ENCODE peak calls at places on chromosomes 1 and 21, in nine cellular contexts. Y is fibroblast of mammary gland, A is brain microvascular endothelial cell, R is GM20000, I is MCF 10A, U is body of pancreas, V is esophagus squamous epithelium, F is testis, D is endothelial cell. K is an unnamed sample.

GRCh38 chr1:240973875-240974274 is 361.9 kb upstream of the GREM2 start:
- DNase-seq in D (no peak), V (no peak), U (no peak), F (no peak), R (no peak), I (no peak), Y (no peak), A (no peak), K (no peak)

GRCh38 chr1:94721240-94721639 is 98.9 kb upstream of the SLC44A3 start:
- DNase-seq in D (no peak), F (no peak), I (no peak), U (peak), R (peak), Y (no peak), A (no peak), V (no peak), K (no peak)

GRCh38 chr1:79161077-79161476 is 154.5 kb upstream of the ADGRL4 start:
- DNase-seq in D (no peak), I (peak), Y (peak), R (no peak), F (no peak), V (no peak), U (no peak), A (peak), K (no peak)

GRCh38 chr1:219792337-219793021 is 135.9 kb downstream of the SLC30A10 start:
- DNase-seq in A (peak), I (no peak), Y (peak), F (no peak), R (no peak), U (no peak), V (no peak), D (no peak), K (no peak)

GRCh38 chr1:206753141-206753540 is 17.4 kb upstream of the IL19 start:
- DNase-seq in I (peak), R (no peak), F (no peak), A (peak), V (no peak), U (no peak), Y (peak), D (no peak), K (no peak)

GRCh38 chr1:7975212-7975865 is 13.8 kb downstream of the PARK7 start:
- DNase-seq in D (peak), R (peak), Y (peak), U (peak), I (peak), F (peak), A (peak), V (no peak), K (peak)

GRCh38 chr1:89877756-89878155 is 56.9 kb downstream of the LRRC8D start:
- DNase-seq in A (no peak), V (no peak), D (no peak), Y (no peak), R (no peak), I (no peak), U (no peak), F (no peak), K (no peak)

GRCh38 chr21:38434913-38435533 is 63.3 kb downstream of the ERG start:
- DNase-seq in Y (peak), U (no peak), A (peak), F (no peak), R (no peak), D (no peak), V (no peak), I (peak), K (no peak)

GRCh38 chr1:170929835-170930554 is 5.3 kb upstream of the MROH9 start:
- DNase-seq in A (peak), F (peak), V (no peak), I (peak), U (peak), Y (peak), R (peak), D (peak), K (no peak)

GRCh38 chr21:34639882-34640788 is 25.2 kb upstream of the RCAN1 start:
- DNase-seq in I (no peak), U (no peak), R (peak), Y (peak), F (no peak), A (no peak), D (no peak), V (no peak), K (no peak)

GRCh38 chr1:94617139-94617805 is 75.7 kb upstream of the F3 start:
- DNase-seq in V (no peak), D (no peak), R (no peak), A (peak), Y (peak), F (no peak), U (no peak), I (peak), K (no peak)

GRCh38 chr21:44568667-44569556 is 4.6 kb upstream of the KRTAP10-4 start:
- DNase-seq in D (no peak), I (no peak), A (no peak), U (no peak), R (no peak), V (no peak), Y (no peak), F (no peak), K (no peak)

GRCh38 chr1:25245809-25246599 is 1.2 kb downstream of the RSRP1 start:
- DNase-seq in R (no peak), D (no peak), F (no peak), V (no peak), I (peak), U (no peak), Y (peak), A (no peak), K (no peak)

GRCh38 chr1:25247024-25247828 is at the start of gene RSRP1:
- DNase-seq in D (peak), I (peak), V (peak), R (peak), A (peak), F (peak), U (peak), Y (peak), K (peak)

GRCh38 chr1:25245393-25245792 is 1.9 kb downstream of the RSRP1 start:
- DNase-seq in V (no peak), F (no peak), A (no peak), D (no peak), Y (no peak), U (no peak), I (no peak), R (no peak), K (no peak)

GRCh38 chr1:25246600-25247023 is 642 bp downstream of the RSRP1 start:
- DNase-seq in I (no peak), A (no peak), D (no peak), R (no peak), Y (no peak), V (no peak), F (peak), U (peak), K (no peak)

GRCh38 chr1:25247829-25248754 is 838 bp upstream of the RSRP1 start:
- DNase-seq in F (no peak), Y (no peak), D (no peak), R (no peak), V (no peak), A (no peak), I (no peak), U (no peak), K (no peak)
- TF ChIP-seq CTCF in F (no peak), Y (no peak), D (no peak), R (no peak), V (no peak), A (peak), I (no peak), U (peak), K (no peak)

DNA sequence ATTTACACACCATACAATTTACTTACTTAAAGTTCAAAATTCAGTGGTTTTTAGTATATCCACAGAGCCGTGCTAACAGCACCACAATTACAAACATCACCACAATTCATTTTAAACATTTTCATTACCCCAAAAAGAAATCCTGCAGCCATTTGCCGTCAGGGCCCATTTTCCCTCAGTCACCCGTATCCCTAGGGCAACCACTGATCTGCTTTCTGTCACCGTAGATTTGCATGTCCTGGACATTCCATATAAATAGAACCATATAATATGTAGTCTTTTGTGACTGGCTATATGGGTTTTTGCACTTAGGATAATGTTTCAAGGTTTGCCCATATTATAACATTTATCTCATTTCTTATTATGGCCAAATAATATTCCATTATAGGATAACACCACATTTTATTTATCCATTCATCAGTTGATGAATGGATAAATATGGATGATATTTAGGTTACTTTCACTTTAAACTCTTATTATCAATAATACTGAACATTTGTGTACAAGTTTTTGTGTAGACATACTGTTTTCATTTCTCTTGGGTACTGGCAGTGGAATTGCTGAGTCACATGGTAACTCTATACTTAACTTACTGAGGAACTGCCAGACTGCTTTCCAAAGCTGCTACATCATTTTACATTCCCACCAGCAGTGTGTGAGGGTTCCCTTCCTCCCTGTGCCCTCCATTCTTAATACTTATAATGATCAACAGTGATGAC is 68.9 kb downstream of the ST3GAL3 start:
- DNase-seq in U (no peak), D (no peak), R (no peak), I (peak), Y (peak), A (peak), V (no peak), F (no peak), K (no peak)
- TF ChIP-seq CTCF in U (no peak), D (no peak), R (no peak), I (no peak), Y (peak), A (peak), V (no peak), F (no peak), K (no peak)

GRCh38 chr1:113929750-113930498 is 800 bp downstream of the HIPK1 start:
- DNase-seq in F (peak), U (peak), R (peak), I (peak), Y (no peak), A (peak), D (peak), V (no peak), K (no peak)
- TF ChIP-seq CTCF in F (no peak), U (peak), R (peak), I (peak), Y (no peak), A (no peak), D (no peak), V (no peak), K (no peak)

GRCh38 chr1:110148961-110149360 is 1.3 kb upstream of the SLC6A17 start:
- DNase-seq in D (no peak), I (no peak), U (no peak), A (no peak), Y (peak), F (no peak), V (no peak), R (no peak), K (no peak)
- TF ChIP-seq CTCF in D (peak), I (peak), U (no peak), A (peak), Y (peak), F (no peak), V (no peak), R (peak), K (no peak)

GRCh38 chr1:242651817-242652216 is 127.3 kb upstream of the PLD5 start:
- DNase-seq in I (peak), F (no peak), A (no peak), Y (no peak), U (no peak), D (peak), V (no peak), R (no peak), K (no peak)
- TF ChIP-seq CTCF in I (peak), F (no peak), A (no peak), Y (no peak), U (no peak), D (peak), V (no peak), R (peak), K (no peak)

GRCh38 chr1:185721553-185721952 is 12.6 kb upstream of the HMCN1 start:
- DNase-seq in F (no peak), Y (no peak), V (no peak), D (no peak), I (no peak), A (no peak), R (no peak), U (no peak), K (no peak)

GRCh38 chr1:185716095-185716494 is 18.1 kb upstream of the HMCN1 start:
- DNase-seq in R (no peak), A (no peak), Y (no peak), V (no peak), F (no peak), D (no peak), U (no peak), I (no peak), K (no peak)

GRCh38 chr1:185719021-185719420 is 15.2 kb upstream of the HMCN1 start:
- DNase-seq in F (peak), U (peak), V (no peak), Y (peak), I (peak), R (no peak), A (peak), D (peak), K (no peak)

GRCh38 chr1:185720633-185721272 is 13.4 kb upstream of the HMCN1 start:
- DNase-seq in I (peak), A (peak), R (no peak), D (no peak), V (no peak), U (no peak), F (no peak), Y (peak), K (no peak)
- TF ChIP-seq CTCF in I (peak), A (peak), R (peak), D (peak), V (no peak), U (peak), F (peak), Y (peak), K (no peak)

DNA sequence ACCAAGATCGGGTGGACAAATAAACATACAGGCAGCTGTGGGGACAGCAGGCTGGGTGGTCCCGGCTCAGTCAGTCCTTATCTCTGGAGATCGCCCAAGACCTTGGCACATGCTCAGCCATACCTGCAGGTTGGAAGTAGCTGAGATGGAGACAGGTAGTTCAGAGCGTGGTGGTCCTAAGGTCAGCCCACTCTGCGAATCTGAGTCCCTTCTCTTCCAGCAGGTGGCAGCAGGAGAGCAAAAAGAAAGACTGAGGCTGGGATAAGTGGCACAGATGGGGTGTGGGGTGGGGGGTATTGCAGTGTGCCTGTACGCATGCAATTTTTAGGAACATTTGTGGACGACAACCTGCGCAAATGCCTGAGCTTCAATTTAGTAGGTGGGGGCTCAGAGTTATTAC is 104.9 kb downstream of the TENT5C start:
- DNase-seq in I (peak), V (no peak), Y (peak), A (no peak), D (no peak), F (no peak), U (no peak), R (no peak), K (no peak)
- TF ChIP-seq CTCF in I (no peak), V (no peak), Y (peak), A (peak), D (peak), F (no peak), U (peak), R (peak), K (no peak)

GRCh38 chr1:25624604-25625003 is 8.0 kb downstream of the MAN1C1 start:
- DNase-seq in A (no peak), F (no peak), R (no peak), I (no peak), V (no peak), Y (no peak), U (no peak), D (no peak), K (no peak)

GRCh38 chr1:25626018-25626417 is 9.4 kb downstream of the MAN1C1 start:
- DNase-seq in Y (no peak), D (no peak), U (no peak), R (no peak), A (no peak), V (no peak), F (no peak), I (no peak), K (no peak)

GRCh38 chr1:25631750-25632495 is 15.3 kb downstream of the MAN1C1 start:
- DNase-seq in F (no peak), Y (no peak), D (no peak), V (no peak), R (no peak), I (no peak), U (no peak), A (no peak), K (no peak)

GRCh38 chr1:25629836-25630235 is 13.2 kb downstream of the MAN1C1 start:
- DNase-seq in R (no peak), Y (no peak), I (no peak), U (no peak), D (no peak), V (no peak), F (no peak), A (no peak), K (no peak)

GRCh38 chr1:25628741-25629421 is 12.3 kb downstream of the MAN1C1 start:
- DNase-seq in R (no peak), I (no peak), A (no peak), V (no peak), D (no peak), U (no peak), F (no peak), Y (no peak), K (no peak)
- TF ChIP-seq CTCF in R (no peak), I (no peak), A (no peak), V (no peak), D (no peak), U (no peak), F (no peak), Y (no peak), K (no peak)

GRCh38 chr1:197837911-197838310 is 62.6 kb upstream of the DENND1B start:
- DNase-seq in Y (peak), R (no peak), U (no peak), V (no peak), F (no peak), A (no peak), I (peak), D (no peak), K (no peak)
- TF ChIP-seq CTCF in Y (no peak), R (no peak), U (no peak), V (no peak), F (no peak), A (no peak), I (no peak), D (no peak), K (no peak)

GRCh38 chr1:64663654-64664053 is 81.2 kb upstream of the RAVER2 start:
- DNase-seq in D (peak), R (peak), F (no peak), Y (peak), I (peak), V (no peak), U (peak), A (peak), K (no peak)
- TF ChIP-seq CTCF in D (peak), R (no peak), F (no peak), Y (peak), I (peak), V (no peak), U (no peak), A (peak), K (no peak)

K was measured in omental fat pad.